ENCODE peak calls at places on chromosomes 6 and 20, in eight cellular contexts. One of them, this sample, is unnamed.

GRCh38 chr20:56809668-56810067 is 180.6 kb downstream of the TFAP2C start:
- DNase-seq in stimulated activated CD4-positive, alpha-beta T cell treated with anti-CD3 and anti-CD28 coated beads, Interleukin-4, amount 100 ng/mL, for 48 hours: no peak
- DNase-seq in hippocampal formation: no peak
- DNase-seq in osteocyte: no peak
- DNase-seq in lower leg skin: peak
- DNase-seq in pancreas: no peak
- DNase-seq in fibroblast of villous mesenchyme: no peak
- DNase-seq in hepatocyte: no peak
- DNase-seq in this sample: no peak

GRCh38 chr6:170178561-170179477 is 112.1 kb downstream of the DLL1 start:
- DNase-seq in fibroblast of villous mesenchyme: peak
- DNase-seq in hippocampal formation: no peak
- DNase-seq in stimulated activated CD4-positive, alpha-beta T cell treated with anti-CD3 and anti-CD28 coated beads, Interleukin-4, amount 100 ng/mL, for 48 hours: no peak
- DNase-seq in pancreas: peak
- DNase-seq in lower leg skin: peak
- DNase-seq in osteocyte: peak
- DNase-seq in hepatocyte: no peak
- DNase-seq in this sample: no peak

GRCh38 chr20:916125-916799 is at the start of gene ANGPT4:
- DNase-seq in hepatocyte: no peak
- DNase-seq in fibroblast of villous mesenchyme: no peak
- DNase-seq in hippocampal formation: no peak
- DNase-seq in stimulated activated CD4-positive, alpha-beta T cell treated with anti-CD3 and anti-CD28 coated beads, Interleukin-4, amount 100 ng/mL, for 48 hours: no peak
- DNase-seq in lower leg skin: no peak
- DNase-seq in osteocyte: no peak
- DNase-seq in pancreas: no peak
- DNase-seq in this sample: no peak

GRCh38 chr6:25354078-25354940 is 75.1 kb downstream of the CARMIL1 start:
- DNase-seq in hepatocyte: no peak
- DNase-seq in osteocyte: no peak
- DNase-seq in stimulated activated CD4-positive, alpha-beta T cell treated with anti-CD3 and anti-CD28 coated beads, Interleukin-4, amount 100 ng/mL, for 48 hours: no peak
- DNase-seq in pancreas: no peak
- DNase-seq in lower leg skin: no peak
- DNase-seq in hippocampal formation: no peak
- DNase-seq in fibroblast of villous mesenchyme: peak
- DNase-seq in this sample: no peak

GRCh38 chr20:52497731-52498130 is 306.2 kb upstream of the ZFP64 start:
- DNase-seq in lower leg skin: no peak
- DNase-seq in hippocampal formation: no peak
- DNase-seq in osteocyte: no peak
- DNase-seq in pancreas: no peak
- DNase-seq in hepatocyte: no peak
- DNase-seq in fibroblast of villous mesenchyme: no peak
- DNase-seq in stimulated activated CD4-positive, alpha-beta T cell treated with anti-CD3 and anti-CD28 coated beads, Interleukin-4, amount 100 ng/mL, for 48 hours: no peak
- DNase-seq in this sample: no peak

GRCh38 chr6:15474196-15474595 is 188.6 kb downstream of the DTNBP1 start:
- DNase-seq in lower leg skin: no peak
- DNase-seq in hepatocyte: no peak
- DNase-seq in fibroblast of villous mesenchyme: peak
- DNase-seq in osteocyte: no peak
- DNase-seq in hippocampal formation: no peak
- DNase-seq in pancreas: no peak
- DNase-seq in stimulated activated CD4-positive, alpha-beta T cell treated with anti-CD3 and anti-CD28 coated beads, Interleukin-4, amount 100 ng/mL, for 48 hours: no peak
- DNase-seq in this sample: no peak

GRCh38 chr20:45176526-45176925 is 1.8 kb downstream of the PI3 start:
- DNase-seq in lower leg skin: no peak
- DNase-seq in fibroblast of villous mesenchyme: no peak
- DNase-seq in pancreas: no peak
- DNase-seq in hippocampal formation: no peak
- DNase-seq in stimulated activated CD4-positive, alpha-beta T cell treated with anti-CD3 and anti-CD28 coated beads, Interleukin-4, amount 100 ng/mL, for 48 hours: no peak
- DNase-seq in osteocyte: no peak
- DNase-seq in hepatocyte: no peak
- DNase-seq in this sample: no peak

GRCh38 chr20:14295238-14295637 is 42.2 kb downstream of the FLRT3 start:
- DNase-seq in fibroblast of villous mesenchyme: no peak
- DNase-seq in hippocampal formation: no peak
- DNase-seq in stimulated activated CD4-positive, alpha-beta T cell treated with anti-CD3 and anti-CD28 coated beads, Interleukin-4, amount 100 ng/mL, for 48 hours: no peak
- DNase-seq in lower leg skin: no peak
- DNase-seq in hepatocyte: no peak
- DNase-seq in osteocyte: no peak
- DNase-seq in pancreas: no peak
- DNase-seq in this sample: no peak

GRCh38 chr20:42100137-42100704 is 482.0 kb upstream of the CHD6 start:
- DNase-seq in fibroblast of villous mesenchyme: no peak
- DNase-seq in osteocyte: no peak
- DNase-seq in hippocampal formation: no peak
- DNase-seq in stimulated activated CD4-positive, alpha-beta T cell treated with anti-CD3 and anti-CD28 coated beads, Interleukin-4, amount 100 ng/mL, for 48 hours: no peak
- DNase-seq in hepatocyte: peak
- DNase-seq in pancreas: peak
- DNase-seq in lower leg skin: no peak
- DNase-seq in this sample: no peak

GRCh38 chr6:51514396-51515051 is 572.9 kb downstream of the PKHD1 start:
- DNase-seq in lower leg skin: peak
- DNase-seq in hippocampal formation: no peak
- DNase-seq in stimulated activated CD4-positive, alpha-beta T cell treated with anti-CD3 and anti-CD28 coated beads, Interleukin-4, amount 100 ng/mL, for 48 hours: no peak
- DNase-seq in osteocyte: no peak
- DNase-seq in fibroblast of villous mesenchyme: no peak
- DNase-seq in hepatocyte: peak
- DNase-seq in pancreas: no peak
- DNase-seq in this sample: no peak

GRCh38 chr6:134267917-134268361 is 50.0 kb downstream of the SGK1 start:
- DNase-seq in stimulated activated CD4-positive, alpha-beta T cell treated with anti-CD3 and anti-CD28 coated beads, Interleukin-4, amount 100 ng/mL, for 48 hours: no peak
- DNase-seq in lower leg skin: no peak
- DNase-seq in hippocampal formation: peak
- DNase-seq in pancreas: no peak
- DNase-seq in hepatocyte: peak
- DNase-seq in osteocyte: no peak
- DNase-seq in fibroblast of villous mesenchyme: peak
- DNase-seq in this sample: peak

GRCh38 chr6:107473660-107474059 is 14.3 kb upstream of the PDSS2 start:
- DNase-seq in osteocyte: no peak
- DNase-seq in lower leg skin: no peak
- DNase-seq in hippocampal formation: no peak
- DNase-seq in hepatocyte: no peak
- DNase-seq in stimulated activated CD4-positive, alpha-beta T cell treated with anti-CD3 and anti-CD28 coated beads, Interleukin-4, amount 100 ng/mL, for 48 hours: no peak
- DNase-seq in pancreas: no peak
- DNase-seq in fibroblast of villous mesenchyme: no peak
- DNase-seq in this sample: no peak

GRCh38 chr6:137044366-137045220 is at the start of gene IL20RA:
- DNase-seq in hippocampal formation: peak
- DNase-seq in pancreas: peak
- DNase-seq in stimulated activated CD4-positive, alpha-beta T cell treated with anti-CD3 and anti-CD28 coated beads, Interleukin-4, amount 100 ng/mL, for 48 hours: no peak
- DNase-seq in osteocyte: no peak
- DNase-seq in lower leg skin: no peak
- DNase-seq in hepatocyte: peak
- DNase-seq in fibroblast of villous mesenchyme: peak
- DNase-seq in this sample: no peak

GRCh38 chr6:15329154-15329781 is 83.4 kb downstream of the JARID2 start:
- DNase-seq in osteocyte: no peak
- DNase-seq in hepatocyte: no peak
- DNase-seq in fibroblast of villous mesenchyme: peak
- DNase-seq in pancreas: no peak
- DNase-seq in hippocampal formation: no peak
- DNase-seq in stimulated activated CD4-positive, alpha-beta T cell treated with anti-CD3 and anti-CD28 coated beads, Interleukin-4, amount 100 ng/mL, for 48 hours: no peak
- DNase-seq in lower leg skin: no peak
- DNase-seq in this sample: no peak

GRCh38 chr6:144655376-144655775 is 370.2 kb downstream of the UTRN start:
- DNase-seq in hippocampal formation: no peak
- DNase-seq in stimulated activated CD4-positive, alpha-beta T cell treated with anti-CD3 and anti-CD28 coated beads, Interleukin-4, amount 100 ng/mL, for 48 hours: no peak
- DNase-seq in hepatocyte: no peak
- DNase-seq in pancreas: no peak
- DNase-seq in fibroblast of villous mesenchyme: no peak
- DNase-seq in osteocyte: no peak
- DNase-seq in lower leg skin: no peak
- DNase-seq in this sample: no peak

This sample was measured in HepG2.